ENCODE peak calls at places on chromosome 18, in nine cellular contexts. X, K, E, D, A, G, T, I and L are unnamed samples.
A peak's percentile ranks its signal among the peaks of the same experiment; 100 is the strongest.

GRCh38 chr18:74836296-74837139 is 238.8 kb downstream of the ZNF407 start:
- DNase-seq in T (no peak), G (no peak), E (peak; percentile 33), I (peak; percentile 71), A (no peak), K (no peak), D (peak; percentile 27), X (peak; percentile 24), L (no peak)

GRCh38 chr18:70243131-70243530 is 37.6 kb upstream of the RTTN start:
- DNase-seq in T (no peak), D (no peak), E (peak; percentile 14), G (no peak), A (no peak), I (no peak), X (peak; percentile 12), K (no peak), L (no peak)

GRCh38 chr18:29862824-29863223 is 1179.7 kb downstream of the DSC3 start:
- DNase-seq in E (no peak), I (no peak), A (no peak), G (no peak), D (no peak), X (no peak), K (peak; percentile 15), T (no peak), L (no peak)

GRCh38 chr18:7664024-7664312 is 96.9 kb downstream of the PTPRM start:
- DNase-seq in X (no peak), E (no peak), G (no peak), A (no peak), I (no peak), D (no peak), T (no peak), K (no peak), L (no peak)

GRCh38 chr18:468841-469796 is 31.4 kb downstream of the COLEC12 start:
- DNase-seq in D (peak; percentile 22), E (no peak), X (no peak), A (no peak), K (no peak), I (no peak), G (no peak), T (no peak), L (no peak)

GRCh38 chr18:78873916-78874505 is 105.6 kb upstream of the SALL3 start:
- DNase-seq in T (no peak), I (no peak), G (no peak), K (no peak), X (no peak), D (no peak), A (no peak), E (no peak), L (no peak)

GRCh38 chr18:78984941-78985784 is 5.5 kb downstream of the SALL3 start:
- DNase-seq in G (no peak), I (peak; percentile 73), A (no peak), T (peak; percentile 18), X (peak; percentile 14), K (no peak), E (peak; percentile 46), D (peak; percentile 50), L (peak; percentile 8)

GRCh38 chr18:50441518-50441917 is 66.7 kb downstream of the SKA1 start:
- DNase-seq in K (peak; percentile 42), I (no peak), D (peak; percentile 20), T (no peak), X (no peak), E (no peak), A (no peak), G (no peak), L (no peak)

GRCh38 chr18:38318416-38318815 is 752.8 kb upstream of the CELF4 start:
- DNase-seq in K (no peak), T (no peak), G (no peak), I (no peak), E (no peak), X (no peak), A (no peak), D (no peak), L (no peak)

GRCh38 chr18:58898427-58898826 is 33.8 kb downstream of the ZNF532 start:
- DNase-seq in G (no peak), T (no peak), K (no peak), D (no peak), I (peak; percentile 35), A (no peak), X (no peak), E (no peak), L (no peak)

GRCh38 chr18:48997985-48998831 is 47.4 kb upstream of the SMAD7 start:
- DNase-seq in D (peak; percentile 74), E (peak; percentile 98), G (no peak), T (no peak), X (peak; percentile 96), I (no peak), K (no peak), A (peak; percentile 95), L (no peak)

GRCh38 chr18:58671941-58672565 is 788 bp downstream of the MALT1 start:
- DNase-seq in K (peak; percentile 8), I (peak; percentile 27), X (peak; percentile 51), T (no peak), E (peak; percentile 33), G (peak; percentile 24), D (no peak), A (peak; percentile 63), L (peak; percentile 59)

GRCh38 chr18:67092141-67092540 is 424.4 kb downstream of the DSEL start:
- DNase-seq in X (no peak), G (no peak), A (no peak), T (no peak), I (no peak), K (no peak), D (no peak), E (no peak), L (no peak)

GRCh38 chr18:45837283-45838070 is 12.0 kb downstream of the SIGLEC15 start:
- DNase-seq in D (peak; percentile 67), I (no peak), A (no peak), E (peak; percentile 37), T (peak; percentile 69), X (peak; percentile 58), G (no peak), K (peak; percentile 42), L (peak; percentile 54)

GRCh38 chr18:25275414-25276001 is 76.5 kb downstream of the ZNF521 start:
- DNase-seq in T (no peak), E (no peak), I (peak; percentile 9), G (no peak), X (no peak), D (no peak), K (no peak), A (no peak), L (no peak)

GRCh38 chr18:50089702-50090101 is 105.2 kb downstream of the MYO5B start:
- DNase-seq in X (no peak), T (no peak), K (no peak), G (no peak), E (no peak), A (no peak), D (no peak), I (no peak), L (no peak)

GRCh38 chr18:9404565-9405060 is 70.0 kb downstream of the TWSG1 start:
- DNase-seq in I (no peak), X (no peak), D (no peak), K (no peak), G (no peak), T (peak; percentile 40), A (no peak), E (no peak), L (peak; percentile 13)

GRCh38 chr18:39494211-39494896 is 1928.8 kb upstream of the CELF4 start:
- DNase-seq in T (no peak), I (no peak), E (no peak), D (no peak), A (no peak), G (no peak), X (no peak), K (no peak), L (no peak)

GRCh38 chr18:9285604-9286003 is 49.0 kb upstream of the TWSG1 start:
- DNase-seq in I (no peak), E (no peak), A (no peak), D (no peak), G (no peak), X (no peak), T (no peak), K (no peak), L (no peak)

GRCh38 chr18:36088256-36088655 is 20.9 kb upstream of the RPRD1A start:
- DNase-seq in E (no peak), G (no peak), D (no peak), T (no peak), K (no peak), A (no peak), I (no peak), X (no peak), L (no peak)

GRCh38 chr18:24985616-24986015 is 366.4 kb downstream of the ZNF521 start:
- DNase-seq in E (peak; percentile 8), G (no peak), K (no peak), T (no peak), I (no peak), D (no peak), X (no peak), A (no peak), L (no peak)